ENCODE peak calls at places on chromosomes 2 and 18, in seven cellular contexts. One of them, this sample, is unnamed.

GRCh38 chr2:128498086-128498485 is 179.4 kb upstream of the HS6ST1 start:
- DNase-seq in sigmoid colon: no peak
- DNase-seq in SW480: no peak
- DNase-seq in stimulated activated CD4-positive, alpha-beta T cell treated with anti-CD3 and anti-CD28 coated beads, Interleukin-15, amount 100 ng/mL, for 24 hours: no peak
- DNase-seq in mucosa of descending colon: no peak
- DNase-seq in C1 segment of cervical spinal cord: no peak
- DNase-seq in T-helper 1 cell: no peak
- DNase-seq in this sample: no peak

GRCh38 chr2:137969418-137969765 is 5.1 kb downstream of the HNMT start:
- DNase-seq in C1 segment of cervical spinal cord: no peak
- DNase-seq in SW480: no peak
- DNase-seq in stimulated activated CD4-positive, alpha-beta T cell treated with anti-CD3 and anti-CD28 coated beads, Interleukin-15, amount 100 ng/mL, for 24 hours: no peak
- DNase-seq in T-helper 1 cell: no peak
- DNase-seq in sigmoid colon: no peak
- DNase-seq in mucosa of descending colon: no peak
- DNase-seq in this sample: peak

GRCh38 chr2:195026261-195026660 is 630.8 kb upstream of the SLC39A10 start:
- DNase-seq in stimulated activated CD4-positive, alpha-beta T cell treated with anti-CD3 and anti-CD28 coated beads, Interleukin-15, amount 100 ng/mL, for 24 hours: no peak
- DNase-seq in SW480: no peak
- DNase-seq in C1 segment of cervical spinal cord: no peak
- DNase-seq in mucosa of descending colon: no peak
- DNase-seq in sigmoid colon: no peak
- DNase-seq in T-helper 1 cell: no peak
- DNase-seq in this sample: no peak

GRCh38 chr2:877747-878146 is 72.9 kb upstream of the SNTG2 start:
- DNase-seq in C1 segment of cervical spinal cord: no peak
- DNase-seq in T-helper 1 cell: no peak
- DNase-seq in sigmoid colon: no peak
- DNase-seq in stimulated activated CD4-positive, alpha-beta T cell treated with anti-CD3 and anti-CD28 coated beads, Interleukin-15, amount 100 ng/mL, for 24 hours: no peak
- DNase-seq in mucosa of descending colon: no peak
- DNase-seq in SW480: no peak
- DNase-seq in this sample: no peak

GRCh38 chr2:207896525-207897295 is 127.0 kb upstream of the FZD5 start:
- DNase-seq in mucosa of descending colon: peak
- DNase-seq in sigmoid colon: no peak
- DNase-seq in C1 segment of cervical spinal cord: no peak
- DNase-seq in T-helper 1 cell: no peak
- DNase-seq in stimulated activated CD4-positive, alpha-beta T cell treated with anti-CD3 and anti-CD28 coated beads, Interleukin-15, amount 100 ng/mL, for 24 hours: no peak
- DNase-seq in SW480: no peak
- DNase-seq in this sample: no peak

GRCh38 chr2:145088733-145089132 is 568.8 kb upstream of the ZEB2 start:
- DNase-seq in T-helper 1 cell: no peak
- DNase-seq in SW480: no peak
- DNase-seq in sigmoid colon: no peak
- DNase-seq in mucosa of descending colon: no peak
- DNase-seq in C1 segment of cervical spinal cord: no peak
- DNase-seq in stimulated activated CD4-positive, alpha-beta T cell treated with anti-CD3 and anti-CD28 coated beads, Interleukin-15, amount 100 ng/mL, for 24 hours: no peak
- DNase-seq in this sample: no peak

GRCh38 chr2:241020629-241021190 is 22.3 kb downstream of the SNED1 start:
- DNase-seq in C1 segment of cervical spinal cord: no peak
- DNase-seq in stimulated activated CD4-positive, alpha-beta T cell treated with anti-CD3 and anti-CD28 coated beads, Interleukin-15, amount 100 ng/mL, for 24 hours: no peak
- DNase-seq in SW480: no peak
- DNase-seq in T-helper 1 cell: no peak
- DNase-seq in sigmoid colon: peak
- DNase-seq in mucosa of descending colon: no peak
- DNase-seq in this sample: no peak

GRCh38 chr2:150911766-150912280 is 349.8 kb downstream of the RBM43 start:
- DNase-seq in sigmoid colon: peak
- DNase-seq in T-helper 1 cell: no peak
- DNase-seq in mucosa of descending colon: no peak
- DNase-seq in SW480: no peak
- DNase-seq in C1 segment of cervical spinal cord: no peak
- DNase-seq in stimulated activated CD4-positive, alpha-beta T cell treated with anti-CD3 and anti-CD28 coated beads, Interleukin-15, amount 100 ng/mL, for 24 hours: no peak
- DNase-seq in this sample: peak

GRCh38 chr18:7892556-7892955 is 325.4 kb downstream of the PTPRM start:
- DNase-seq in C1 segment of cervical spinal cord: no peak
- DNase-seq in SW480: no peak
- DNase-seq in T-helper 1 cell: no peak
- DNase-seq in sigmoid colon: no peak
- DNase-seq in stimulated activated CD4-positive, alpha-beta T cell treated with anti-CD3 and anti-CD28 coated beads, Interleukin-15, amount 100 ng/mL, for 24 hours: no peak
- DNase-seq in mucosa of descending colon: no peak
- DNase-seq in this sample: no peak

GRCh38 chr2:134160793-134161504 is 92.9 kb upstream of the MGAT5 start:
- DNase-seq in sigmoid colon: no peak
- DNase-seq in SW480: no peak
- DNase-seq in C1 segment of cervical spinal cord: no peak
- DNase-seq in mucosa of descending colon: no peak
- DNase-seq in T-helper 1 cell: no peak
- DNase-seq in stimulated activated CD4-positive, alpha-beta T cell treated with anti-CD3 and anti-CD28 coated beads, Interleukin-15, amount 100 ng/mL, for 24 hours: no peak
- DNase-seq in this sample: peak

GRCh38 chr18:57441395-57441794 is 6.2 kb downstream of the ONECUT2 start:
- DNase-seq in C1 segment of cervical spinal cord: no peak
- DNase-seq in T-helper 1 cell: peak
- DNase-seq in sigmoid colon: no peak
- DNase-seq in stimulated activated CD4-positive, alpha-beta T cell treated with anti-CD3 and anti-CD28 coated beads, Interleukin-15, amount 100 ng/mL, for 24 hours: peak
- DNase-seq in mucosa of descending colon: no peak
- DNase-seq in SW480: no peak
- DNase-seq in this sample: no peak

GRCh38 chr18:26436176-26437031 is 111.9 kb downstream of the KCTD1 start:
- DNase-seq in SW480: peak
- DNase-seq in mucosa of descending colon: no peak
- DNase-seq in sigmoid colon: no peak
- DNase-seq in stimulated activated CD4-positive, alpha-beta T cell treated with anti-CD3 and anti-CD28 coated beads, Interleukin-15, amount 100 ng/mL, for 24 hours: no peak
- DNase-seq in T-helper 1 cell: no peak
- DNase-seq in C1 segment of cervical spinal cord: no peak
- DNase-seq in this sample: no peak

GRCh38 chr2:101038455-101039255 is 36.6 kb downstream of the RPL31 start:
- DNase-seq in sigmoid colon: no peak
- DNase-seq in stimulated activated CD4-positive, alpha-beta T cell treated with anti-CD3 and anti-CD28 coated beads, Interleukin-15, amount 100 ng/mL, for 24 hours: peak
- DNase-seq in SW480: peak
- DNase-seq in C1 segment of cervical spinal cord: no peak
- DNase-seq in mucosa of descending colon: no peak
- DNase-seq in T-helper 1 cell: peak
- DNase-seq in this sample: no peak

GRCh38 chr18:80143876-80144275 is 34.8 kb downstream of the ADNP2 start:
- DNase-seq in stimulated activated CD4-positive, alpha-beta T cell treated with anti-CD3 and anti-CD28 coated beads, Interleukin-15, amount 100 ng/mL, for 24 hours: no peak
- DNase-seq in sigmoid colon: no peak
- DNase-seq in SW480: no peak
- DNase-seq in mucosa of descending colon: no peak
- DNase-seq in T-helper 1 cell: no peak
- DNase-seq in C1 segment of cervical spinal cord: no peak
- DNase-seq in this sample: no peak

GRCh38 chr18:23191952-23192662 is 56.8 kb downstream of the CABLES1 start:
- DNase-seq in sigmoid colon: peak
- DNase-seq in SW480: no peak
- DNase-seq in C1 segment of cervical spinal cord: no peak
- DNase-seq in T-helper 1 cell: no peak
- DNase-seq in mucosa of descending colon: peak
- DNase-seq in stimulated activated CD4-positive, alpha-beta T cell treated with anti-CD3 and anti-CD28 coated beads, Interleukin-15, amount 100 ng/mL, for 24 hours: no peak
- DNase-seq in this sample: peak

GRCh38 chr18:54679318-54680149 is 88.5 kb downstream of the DYNAP start:
- DNase-seq in stimulated activated CD4-positive, alpha-beta T cell treated with anti-CD3 and anti-CD28 coated beads, Interleukin-15, amount 100 ng/mL, for 24 hours: no peak
- DNase-seq in T-helper 1 cell: peak
- DNase-seq in mucosa of descending colon: no peak
- DNase-seq in sigmoid colon: no peak
- DNase-seq in SW480: peak
- DNase-seq in C1 segment of cervical spinal cord: no peak
- DNase-seq in this sample: no peak

GRCh38 chr2:38935568-38936172 is 46.0 kb downstream of the ARHGEF33 start:
- DNase-seq in stimulated activated CD4-positive, alpha-beta T cell treated with anti-CD3 and anti-CD28 coated beads, Interleukin-15, amount 100 ng/mL, for 24 hours: no peak
- DNase-seq in T-helper 1 cell: no peak
- DNase-seq in SW480: no peak
- DNase-seq in mucosa of descending colon: no peak
- DNase-seq in C1 segment of cervical spinal cord: no peak
- DNase-seq in sigmoid colon: no peak
- DNase-seq in this sample: no peak

GRCh38 chr18:23226386-23226785 is 91.1 kb downstream of the CABLES1 start:
- DNase-seq in C1 segment of cervical spinal cord: no peak
- DNase-seq in stimulated activated CD4-positive, alpha-beta T cell treated with anti-CD3 and anti-CD28 coated beads, Interleukin-15, amount 100 ng/mL, for 24 hours: no peak
- DNase-seq in T-helper 1 cell: no peak
- DNase-seq in SW480: no peak
- DNase-seq in sigmoid colon: no peak
- DNase-seq in mucosa of descending colon: no peak
- DNase-seq in this sample: no peak

GRCh38 chr2:182646763-182647498 is 69.1 kb upstream of the DNAJC10 start:
- DNase-seq in C1 segment of cervical spinal cord: no peak
- DNase-seq in sigmoid colon: no peak
- DNase-seq in SW480: no peak
- DNase-seq in T-helper 1 cell: no peak
- DNase-seq in stimulated activated CD4-positive, alpha-beta T cell treated with anti-CD3 and anti-CD28 coated beads, Interleukin-15, amount 100 ng/mL, for 24 hours: no peak
- DNase-seq in mucosa of descending colon: no peak
- DNase-seq in this sample: no peak

GRCh38 chr2:201888476-201888875 is 82.1 kb downstream of the CDK15 start:
- DNase-seq in C1 segment of cervical spinal cord: no peak
- DNase-seq in stimulated activated CD4-positive, alpha-beta T cell treated with anti-CD3 and anti-CD28 coated beads, Interleukin-15, amount 100 ng/mL, for 24 hours: no peak
- DNase-seq in mucosa of descending colon: no peak
- DNase-seq in T-helper 1 cell: no peak
- DNase-seq in sigmoid colon: no peak
- DNase-seq in SW480: no peak
- DNase-seq in this sample: no peak

GRCh38 chr18:45993441-45993840 is 26.3 kb upstream of the EPG5 start:
- DNase-seq in mucosa of descending colon: no peak
- DNase-seq in T-helper 1 cell: no peak
- DNase-seq in sigmoid colon: no peak
- DNase-seq in stimulated activated CD4-positive, alpha-beta T cell treated with anti-CD3 and anti-CD28 coated beads, Interleukin-15, amount 100 ng/mL, for 24 hours: no peak
- DNase-seq in C1 segment of cervical spinal cord: no peak
- DNase-seq in SW480: peak
- DNase-seq in this sample: no peak

GRCh38 chr2:126895336-126895735 is 3.4 kb upstream of the TEX51 start:
- DNase-seq in T-helper 1 cell: no peak
- DNase-seq in mucosa of descending colon: no peak
- DNase-seq in SW480: no peak
- DNase-seq in stimulated activated CD4-positive, alpha-beta T cell treated with anti-CD3 and anti-CD28 coated beads, Interleukin-15, amount 100 ng/mL, for 24 hours: no peak
- DNase-seq in sigmoid colon: no peak
- DNase-seq in C1 segment of cervical spinal cord: no peak
- DNase-seq in this sample: no peak